ENCODE peak calls at places on chromosomes 16 and 17, in six cellular contexts. X is IMR-90, G is prostate gland, L is ovary, H is H1, S is uterus. T is an unnamed sample.

GRCh38 chr16:64094992-64095579 is 1026.8 kb downstream of the CDH11 start:
- DNase-seq in X (peak; percentile 33), G (no peak), L (no peak), H (no peak), S (no peak), T (no peak)

GRCh38 chr17:82231562-82232321 is 2.9 kb downstream of the SLC16A3 start:
- DNase-seq in X (peak; percentile 40), G (peak; percentile 64), L (peak; percentile 78), H (peak; percentile 85), S (peak; percentile 89), T (no peak)

GRCh38 chr17:39781814-39782213 is 44.1 kb downstream of the GRB7 start:
- DNase-seq in X (no peak), G (no peak), L (no peak), H (no peak), S (no peak), T (no peak)

GRCh38 chr16:75486014-75486404 is 9.2 kb downstream of the CHST6 start:
- DNase-seq in X (no peak), G (peak; percentile 77), L (no peak), H (no peak), S (no peak), T (no peak)

GRCh38 chr17:7997186-7997585 is 5.2 kb upstream of the GUCY2D start:
- DNase-seq in X (peak; percentile 36), G (no peak), L (no peak), H (no peak), S (no peak), T (no peak)

GRCh38 chr17:7932483-7932891 is 481 bp downstream of the CNTROB start:
- DNase-seq in X (peak; percentile 21), G (no peak), L (peak; percentile 45), H (peak; percentile 58), S (peak; percentile 34), T (no peak)

GRCh38 chr17:6314311-6314710 is 120.6 kb downstream of the AIPL1 start:
- DNase-seq in X (no peak), G (no peak), L (no peak), H (no peak), S (no peak), T (no peak)

GRCh38 chr16:81548551-81548900 is 103.9 kb downstream of the CMIP start:
- DNase-seq in X (no peak), G (no peak), L (no peak), H (no peak), S (no peak), T (no peak)

GRCh38 chr17:48636177-48637018 is 10.2 kb upstream of the HOXB9 start:
- DNase-seq in X (peak; percentile 48), G (no peak), L (no peak), H (peak; percentile 98), S (peak; percentile 44), T (no peak)

GRCh38 chr16:49857423-49858181 is 1.7 kb upstream of the ZNF423 start:
- DNase-seq in X (peak; percentile 11), G (no peak), L (peak; percentile 71), H (peak; percentile 89), S (peak; percentile 59), T (no peak)

GRCh38 chr16:49859139-49859947 is 3.4 kb upstream of the ZNF423 start:
- DNase-seq in X (no peak), G (no peak), L (peak; percentile 85), H (no peak), S (peak; percentile 77), T (no peak)

GRCh38 chr16:49860593-49860992 is 4.7 kb upstream of the ZNF423 start:
- DNase-seq in X (no peak), G (no peak), L (no peak), H (no peak), S (no peak), T (no peak)

GRCh38 chr16:49856741-49857330 is 924 bp upstream of the ZNF423 start:
- DNase-seq in X (peak; percentile 55), G (peak; percentile 69), L (peak; percentile 83), H (peak; percentile 85), S (peak; percentile 78), T (no peak)

DNA sequence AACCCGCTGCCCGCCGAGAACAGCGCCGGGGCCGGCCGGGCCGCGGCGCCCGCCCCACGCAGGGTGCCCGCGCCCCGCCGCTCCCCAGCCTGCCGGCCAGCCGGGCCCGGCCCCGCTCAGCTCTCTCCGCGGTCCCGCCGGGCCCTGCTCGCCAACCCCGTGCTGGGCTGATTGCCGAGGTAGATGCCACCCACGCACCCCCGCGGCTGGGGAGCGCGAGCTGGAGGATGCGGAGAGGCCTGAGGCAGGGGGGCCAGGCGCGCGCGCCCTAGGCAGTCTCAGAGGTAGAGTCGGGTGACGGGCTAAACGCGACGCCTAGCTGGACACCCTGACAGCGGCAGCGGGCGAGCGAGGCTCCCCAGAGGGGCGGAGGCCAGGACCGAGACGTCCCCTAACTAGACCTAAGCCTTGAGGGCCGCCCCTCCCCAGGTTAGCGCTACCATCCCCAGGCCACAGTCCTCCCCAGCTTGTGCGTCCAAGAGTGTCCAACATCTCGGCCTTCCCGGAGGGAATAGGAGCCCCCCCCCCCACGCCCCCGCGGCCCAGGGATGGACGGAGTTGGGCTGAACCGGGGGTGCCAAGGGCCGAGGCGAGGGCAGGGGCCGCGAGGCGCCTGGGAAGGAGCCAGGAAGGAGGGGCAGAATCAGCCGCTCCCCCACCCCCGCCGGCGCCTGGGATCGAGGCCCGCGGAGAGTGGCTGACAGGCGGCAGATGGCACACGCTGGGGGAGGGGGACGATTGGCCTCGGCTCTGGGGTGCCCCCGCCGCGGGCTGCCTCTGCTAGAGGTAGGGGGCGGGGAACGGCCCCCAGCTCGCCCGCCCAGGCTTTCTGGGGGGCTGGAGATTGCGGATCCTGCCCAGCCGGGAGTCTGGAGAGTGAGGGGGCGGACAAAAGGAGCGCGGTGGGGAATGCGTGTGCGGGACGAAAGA is 2.6 kb upstream of the ZNF423 start:
- DNase-seq in X (no peak), G (no peak), L (peak; percentile 80), H (peak; percentile 73), S (peak; percentile 77), T (no peak)
- H3K27ac ChIP-seq in X (no peak overlapping the region), G (peak overlapping the region; percentile 85), L (peak overlapping the region; percentile 95), H (no peak overlapping the region), S (peak overlapping the region; percentile 98), T (peak overlapping the region; percentile 82)

DNA sequence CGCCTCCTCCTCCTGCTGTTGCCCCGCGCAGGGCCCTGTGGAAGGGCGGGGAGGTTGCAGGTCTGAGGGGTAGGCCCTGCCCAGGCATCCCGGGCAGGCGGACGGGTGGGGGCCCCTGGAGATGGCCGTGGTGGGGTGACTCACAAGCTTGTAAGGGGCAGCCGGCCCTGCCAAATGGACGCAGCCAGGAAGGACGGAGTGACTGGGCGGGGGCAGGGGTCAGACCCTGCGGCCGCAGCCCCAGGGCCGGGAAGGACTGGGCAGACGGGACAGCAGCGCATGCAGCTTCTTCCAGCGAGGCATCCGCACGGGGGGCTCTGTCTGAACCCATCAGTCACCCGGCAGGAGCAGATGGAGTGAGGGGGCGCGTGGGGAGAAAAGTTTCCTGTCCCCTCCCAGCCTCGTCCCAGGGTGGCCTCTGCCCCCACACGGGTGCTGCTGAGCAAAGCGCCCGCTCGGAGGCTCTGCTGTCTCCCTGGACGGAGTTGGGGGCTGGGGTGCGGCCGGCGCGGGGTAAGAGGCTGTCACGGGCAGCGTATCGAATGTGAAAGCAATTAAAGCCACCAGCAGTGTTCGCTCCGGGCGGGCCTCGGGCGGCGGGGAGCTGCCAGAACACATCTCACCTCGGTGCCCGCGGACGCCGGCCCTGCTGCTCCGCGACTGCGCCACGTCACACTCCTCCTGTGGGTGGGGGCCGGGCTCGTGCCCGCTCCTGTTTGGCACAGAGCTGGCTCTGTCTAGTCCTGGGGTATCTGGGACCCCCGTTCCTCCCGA is 5.4 kb upstream of the PRR35 start:
- DNase-seq in X (peak; percentile 52), G (peak; percentile 20), L (no peak), H (no peak), S (no peak), T (no peak)
- TF ChIP-seq POLR2A in X (no peak), G (no peak), L (no peak), H (no peak), S (no peak), T (no peak)

GRCh38 chr16:69497876-69498596 is 67.7 kb upstream of the NFAT5 start:
- DNase-seq in X (no peak), G (no peak), L (no peak), H (no peak), S (no peak), T (no peak)

GRCh38 chr16:69498926-69499325 is 66.8 kb upstream of the NFAT5 start:
- DNase-seq in X (no peak), G (no peak), L (no peak), H (no peak), S (no peak), T (no peak)

GRCh38 chr16:69495821-69496220 is 69.9 kb upstream of the NFAT5 start:
- DNase-seq in X (no peak), G (no peak), L (no peak), H (no peak), S (no peak), T (no peak)

GRCh38 chr16:69496376-69496775 is 69.4 kb upstream of the NFAT5 start:
- DNase-seq in X (no peak), G (no peak), L (no peak), H (no peak), S (no peak), T (no peak)

DNA sequence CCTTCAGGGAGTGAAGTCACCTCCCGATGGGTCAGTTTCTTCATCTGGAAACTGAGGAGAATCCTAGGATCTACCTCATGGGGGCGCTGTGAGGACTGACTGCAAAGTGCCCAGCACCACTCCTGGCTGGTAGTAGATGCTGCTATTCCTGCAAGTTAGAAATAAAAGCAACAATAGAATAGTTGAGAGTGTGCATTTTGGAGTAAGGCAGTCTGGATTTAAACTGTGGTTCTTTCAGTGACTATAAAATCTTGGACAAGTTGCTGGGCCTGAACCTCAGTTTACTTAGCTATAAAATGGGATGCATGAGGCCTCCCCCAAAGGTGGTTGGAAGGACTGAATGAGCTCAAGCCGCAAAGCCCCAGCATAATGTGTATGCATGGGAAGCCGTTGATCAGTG is 70.6 kb downstream of the CYB5B start:
- DNase-seq in X (no peak), G (no peak), L (no peak), H (peak; percentile 83), S (no peak), T (no peak)
- H3K4me3 ChIP-seq in X (no peak overlapping the region), G (no peak overlapping the region), L (no peak overlapping the region), H (no peak overlapping the region), S (no peak overlapping the region), T (no peak overlapping the region)

GRCh38 chr17:72476575-72476986 is 355.8 kb downstream of the SOX9 start:
- DNase-seq in X (no peak), G (no peak), L (no peak), H (peak; percentile 68), S (no peak), T (no peak)
- H3K27ac ChIP-seq in X (no peak overlapping the region), G (peak overlapping the region; percentile 36), L (no peak overlapping the region), H (peak overlapping the region; percentile 91), S (no peak overlapping the region), T (peak overlapping the region; percentile 72)

GRCh38 chr17:1725642-1726511 is 1.4 kb downstream of the WDR81 start:
- DNase-seq in X (no peak), G (no peak), L (peak; percentile 46), H (no peak), S (peak; percentile 18), T (no peak)
- TF ChIP-seq POLR2A in X (no peak), G (no peak), L (no peak), H (no peak), S (no peak), T (no peak)

T was measured in esophagus squamous epithelium.